ENCODE peak calls at places on chromosomes 4 and X, in six cellular contexts. N, H, I, E, S and U are unnamed samples.

GRCh38 chr4:61375316-61375715 is 175.2 kb downstream of the ADGRL3 start:
- DNase-seq in N (no peak), H (no peak), I (no peak), E (no peak), S (no peak), U (no peak)

GRCh38 chr4:174578366-174578765 is 56.1 kb upstream of the HPGD start:
- DNase-seq in N (no peak), H (no peak), I (no peak), E (no peak), S (no peak), U (no peak)

GRCh38 chr4:114481856-114482255 is 116.8 kb upstream of the UGT8 start:
- DNase-seq in N (no peak), H (no peak), I (no peak), E (no peak), S (no peak), U (no peak)

GRCh38 chr4:96149911-96150310 is 310.0 kb downstream of the PDHA2 start:
- DNase-seq in N (peak), H (no peak), I (no peak), E (no peak), S (no peak), U (no peak)

GRCh38 chr4:38902695-38903094 is 35.1 kb downstream of the FAM114A1 start:
- DNase-seq in N (no peak), H (peak), I (no peak), E (no peak), S (peak), U (no peak)

GRCh38 chr4:13627606-13628301 is at the start of gene BOD1L1:
- DNase-seq in N (peak), H (peak), I (peak), E (peak), S (peak), U (peak)

GRCh38 chr4:26267087-26267486 is 53.7 kb upstream of the RBPJ start:
- DNase-seq in N (no peak), H (no peak), I (peak), E (no peak), S (no peak), U (no peak)

GRCh38 chr4:174318829-174319764 is 35.4 kb downstream of the CEP44 start:
- DNase-seq in N (peak), H (peak), I (peak), E (no peak), S (peak), U (no peak)

GRCh38 chr4:87050596-87050995 is 115.8 kb downstream of the AFF1 start:
- DNase-seq in N (no peak), H (no peak), I (no peak), E (no peak), S (no peak), U (no peak)

DNA sequence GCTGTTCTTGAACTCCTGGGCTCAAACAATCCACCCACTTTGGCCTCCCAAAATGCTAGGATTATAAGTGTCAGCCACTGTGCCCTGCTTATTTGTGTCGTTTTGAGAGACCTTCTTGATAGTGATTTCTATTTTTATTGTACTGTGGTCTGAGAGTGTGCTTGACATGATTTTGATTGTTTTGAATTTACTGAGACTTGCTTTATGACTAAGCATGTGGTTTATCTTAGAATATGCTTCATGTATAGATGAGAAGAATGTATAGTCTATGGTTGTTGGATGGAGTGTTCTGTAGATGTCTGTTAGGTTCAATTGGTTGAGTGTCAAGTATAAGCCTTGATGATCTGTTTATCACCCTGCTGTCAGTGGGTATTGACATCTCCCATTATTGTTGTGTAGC is 789.3 kb downstream of the IL1RAPL1 start:
- DNase-seq in N (no peak), H (no peak), I (no peak), E (no peak), S (no peak), U (no peak)
- H2BK15ac ChIP-seq in N (no peak), H (no peak), I (no peak), E (no peak), S (no peak), U (no peak)

GRCh38 chrX:129347291-129347690 is 176.0 kb downstream of the SMARCA1 start:
- DNase-seq in N (no peak), H (no peak), I (no peak), E (peak), S (peak), U (peak)

GRCh38 chrX:129346574-129346973 is 176.7 kb downstream of the SMARCA1 start:
- DNase-seq in N (no peak), H (no peak), I (no peak), E (no peak), S (no peak), U (no peak)
- H3K9ac ChIP-seq in N (no peak), H (no peak), I (no peak), E (no peak), S (no peak), U (no peak)

DNA sequence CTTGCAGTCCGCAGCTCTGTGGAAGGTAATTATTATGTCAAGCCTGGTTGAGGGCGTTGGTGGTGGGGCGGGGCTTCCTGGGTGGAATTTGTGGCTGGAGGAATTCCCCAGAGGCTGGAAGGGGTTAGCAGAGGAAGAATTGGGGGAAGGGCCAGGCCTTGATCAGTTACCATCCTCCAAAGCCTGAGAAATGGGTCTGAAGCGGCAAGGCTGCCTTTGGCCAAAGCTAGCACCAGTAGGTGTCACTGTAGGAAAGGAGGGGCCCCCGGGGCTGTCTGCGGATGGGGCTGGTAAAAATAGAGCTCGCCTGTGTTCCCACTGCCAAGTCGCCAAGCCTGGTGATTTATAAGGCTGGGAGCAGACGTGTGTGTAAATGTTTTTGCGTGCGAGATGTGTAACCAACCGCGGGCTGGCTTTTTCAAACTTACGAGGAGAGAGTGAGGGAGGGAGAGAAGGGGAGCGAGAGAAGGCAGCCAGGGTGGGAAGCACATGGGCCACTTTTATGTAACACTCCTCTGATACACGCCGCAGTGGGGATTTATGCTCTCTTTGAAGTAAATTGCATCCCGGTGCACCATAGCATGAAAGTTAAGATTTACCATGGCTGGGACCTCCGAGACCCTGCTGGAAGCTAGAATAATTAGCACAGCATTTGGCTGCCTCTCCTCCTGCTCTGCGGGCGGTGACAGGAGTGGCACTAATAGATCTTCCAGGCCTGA is 366.9 kb downstream of the BCOR start:
- DNase-seq in N (peak), H (peak), I (peak), E (peak), S (peak), U (peak)
- H2BK15ac ChIP-seq in N (no peak), H (no peak), I (no peak), E (no peak), S (no peak), U (no peak)

GRCh38 chr4:112284166-112284565 is 1.5 kb downstream of the TIFA start:
- DNase-seq in N (peak), H (no peak), I (peak), E (no peak), S (no peak), U (no peak)
- H3K9ac ChIP-seq in N (peak), H (no peak), I (no peak), E (no peak), S (no peak), U (no peak)

GRCh38 chrX:13253223-13253622 is 66.6 kb downstream of the ATXN3L start:
- DNase-seq in N (no peak), H (no peak), I (no peak), E (no peak), S (no peak), U (no peak)
- H2BK15ac ChIP-seq in N (no peak), H (no peak), I (peak), E (no peak), S (no peak), U (no peak)